ENCODE peak calls at places on chromosomes 2 and 18, in ten cellular contexts. Q is endothelial cell, H is IMR-90, F is astrocyte of the cerebellum, Z is transverse colon, N is HFFc6, P is hepatocyte, G is pancreas, K is HCT116, C is right atrium auricular region. B is an unnamed sample.

GRCh38 chr2:206584323-206585116 is 57.8 kb upstream of the FAM237A start:
- DNase-seq in F (no peak), K (no peak), C (no peak), H (no peak), P (peak; percentile 8), N (no peak), G (no peak), Z (peak; percentile 8), Q (no peak), B (no peak)

GRCh38 chr18:37533647-37534565 is 31.7 kb downstream of the CELF4 start:
- DNase-seq in H (no peak), Z (no peak), P (no peak), G (no peak), F (no peak), K (no peak), Q (no peak), N (peak; percentile 4), C (no peak), B (no peak)

GRCh38 chr2:25339791-25340339 is 1.9 kb downstream of the DNMT3A start:
- DNase-seq in Z (peak; percentile 69), H (no peak), G (peak; percentile 76), P (peak; percentile 67), K (no peak), F (no peak), N (no peak), C (no peak), Q (no peak), B (no peak)

GRCh38 chr2:161139098-161139987 is 20.9 kb upstream of the TANK start:
- DNase-seq in N (peak; percentile 23), Z (no peak), Q (no peak), K (no peak), H (peak; percentile 74), G (no peak), F (no peak), C (no peak), P (no peak), B (peak; percentile 86)

GRCh38 chr2:101843048-101843447 is 145.5 kb downstream of the MAP4K4 start:
- DNase-seq in C (no peak), P (no peak), K (no peak), N (peak; percentile 44), Q (no peak), H (no peak), G (no peak), F (no peak), Z (no peak), B (peak; percentile 71)

GRCh38 chr18:27695509-27695908 is 481.4 kb downstream of the CDH2 start:
- DNase-seq in N (no peak), H (no peak), F (no peak), Z (no peak), G (no peak), Q (no peak), K (no peak), C (no peak), P (peak; percentile 27), B (no peak)

GRCh38 chr2:157262248-157262647 is 4.7 kb downstream of the GALNT5 start:
- DNase-seq in Q (no peak), P (no peak), G (no peak), K (no peak), N (no peak), F (no peak), C (no peak), H (no peak), Z (no peak), B (no peak)

GRCh38 chr2:159140070-159140774 is 146.3 kb downstream of the WDSUB1 start:
- DNase-seq in Q (no peak), H (peak; percentile 92), G (no peak), C (no peak), P (no peak), Z (no peak), N (peak; percentile 87), K (no peak), F (no peak), B (peak; percentile 79)

GRCh38 chr2:55917117-55917516 is 6.5 kb downstream of the EFEMP1 start:
- DNase-seq in Q (no peak), H (no peak), G (no peak), C (no peak), F (no peak), K (no peak), P (no peak), N (no peak), Z (no peak), B (no peak)

GRCh38 chr2:121102949-121103348 is 182.1 kb downstream of the TFCP2L1 start:
- DNase-seq in F (no peak), K (no peak), G (no peak), P (no peak), C (no peak), N (no peak), Z (no peak), Q (no peak), H (no peak), B (no peak)

GRCh38 chr2:3289164-3289515 is 88.5 kb downstream of the EIPR1 start:
- DNase-seq in N (no peak), H (no peak), P (no peak), Z (no peak), G (no peak), K (no peak), Q (no peak), C (no peak), F (no peak), B (no peak)

GRCh38 chr18:48405108-48405507 is 4.1 kb downstream of the ZBTB7C start:
- DNase-seq in F (no peak), N (peak; percentile 43), G (no peak), Z (no peak), Q (no peak), K (no peak), H (peak; percentile 22), P (no peak), C (no peak), B (peak; percentile 15)

GRCh38 chr2:114754907-114755563 is 312.6 kb downstream of the DPP10 start:
- DNase-seq in Z (no peak), P (no peak), G (no peak), C (no peak), Q (no peak), N (no peak), H (no peak), F (no peak), K (no peak), B (no peak)

GRCh38 chr2:36489296-36489695 is 108.7 kb downstream of the FEZ2 start:
- DNase-seq in F (no peak), G (no peak), K (no peak), N (peak; percentile 83), C (no peak), Z (no peak), P (peak; percentile 60), Q (no peak), H (peak; percentile 78), B (peak; percentile 88)

GRCh38 chr18:62497171-62497783 is 25.5 kb upstream of the ZCCHC2 start:
- DNase-seq in C (no peak), H (no peak), N (no peak), Z (no peak), K (no peak), P (no peak), F (no peak), Q (no peak), G (no peak), B (no peak)

DNA sequence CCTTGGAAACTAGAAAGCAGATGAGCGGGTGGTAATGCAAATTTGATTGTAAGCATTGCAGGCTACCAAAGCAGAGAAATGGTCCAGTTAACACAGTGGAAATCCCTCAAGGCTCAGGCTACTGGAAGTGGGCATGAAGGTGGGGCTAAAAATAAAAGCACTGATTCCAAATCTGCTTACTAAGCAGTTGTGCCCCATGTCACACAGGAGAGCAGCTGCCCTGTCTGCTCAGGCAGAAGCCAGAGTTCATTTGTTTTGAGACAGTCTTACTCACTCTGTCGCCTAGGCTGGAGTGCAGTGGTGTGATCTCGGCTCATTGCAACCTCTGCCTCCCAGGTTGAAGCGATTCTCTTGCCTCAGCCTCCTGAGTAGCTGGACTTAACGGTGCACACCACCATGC is 42.5 kb upstream of the TSPYL6 start:
- DNase-seq in C (no peak), F (no peak), Q (no peak), N (no peak), Z (no peak), P (no peak), H (no peak), K (no peak), G (no peak), B (no peak)
- TF ChIP-seq CTCF in C (no peak), F (no peak), Q (no peak), N (no peak), Z (no peak), P (no peak), H (no peak), K (no peak), G (no peak), B (no peak)

DNA sequence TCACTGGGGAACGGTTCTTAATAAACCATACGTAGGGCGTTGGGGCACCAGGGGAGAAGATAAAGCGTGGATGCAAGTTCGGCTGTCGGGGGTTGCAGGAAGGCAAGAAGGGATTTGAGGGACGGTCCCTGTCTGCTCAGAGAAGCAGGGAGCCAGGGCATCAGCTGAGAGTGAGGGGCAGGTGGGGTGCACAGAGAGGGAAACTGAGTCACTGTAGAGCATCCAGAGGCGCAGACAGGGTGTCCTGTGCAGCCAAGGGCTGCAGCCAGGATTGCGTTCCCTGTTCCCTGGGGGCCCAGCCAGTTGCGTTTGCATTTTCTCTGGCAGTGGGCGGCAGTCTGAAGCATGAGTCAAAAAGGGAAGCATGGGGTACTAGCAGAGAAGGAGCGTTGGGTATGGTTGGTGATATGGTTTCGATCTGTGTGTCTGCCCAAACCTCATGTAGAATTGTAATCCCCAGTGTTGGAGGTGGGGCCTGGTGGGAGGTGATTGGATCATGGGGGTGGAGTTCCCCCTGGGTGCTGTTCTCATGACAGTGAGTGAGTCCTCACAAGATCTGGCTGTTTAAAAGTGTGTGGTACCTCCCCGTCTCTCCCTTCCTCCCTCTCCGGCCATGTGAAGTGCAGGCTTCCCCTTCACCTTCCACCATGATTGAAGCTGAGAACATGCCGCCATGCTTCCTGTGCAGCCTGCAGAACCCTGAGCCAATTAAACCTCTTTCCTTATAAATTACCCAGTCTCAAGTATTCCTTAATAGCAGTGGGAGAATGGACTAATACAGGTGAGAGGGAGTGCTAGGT is 202.8 kb downstream of the NDUFA10 start:
- DNase-seq in Z (no peak), H (no peak), N (no peak), P (no peak), K (no peak), Q (no peak), G (no peak), F (no peak), C (peak; percentile 44), B (no peak)
- TF ChIP-seq CTCF in Z (no peak), H (no peak), N (no peak), P (no peak), K (no peak), Q (no peak), G (no peak), F (no peak), C (no peak), B (no peak)

GRCh38 chr2:200585730-200586643 is at the start of gene AOX1:
- DNase-seq in K (no peak), G (peak; percentile 87), P (peak; percentile 73), Z (peak; percentile 47), F (no peak), N (peak; percentile 59), C (peak; percentile 87), Q (peak; percentile 29), H (peak; percentile 45), B (peak; percentile 62)
- TF ChIP-seq CTCF in K (no peak), G (no peak), P (peak; percentile 11), Z (no peak), F (peak; percentile 36), N (peak; percentile 54), C (peak; percentile 21), Q (no peak), H (no peak), B (peak; percentile 41)

GRCh38 chr18:54830260-54830659 is 2.0 kb downstream of the RAB27B start:
- DNase-seq in P (no peak), N (no peak), F (no peak), Q (no peak), C (no peak), K (no peak), G (no peak), H (no peak), Z (no peak), B (no peak)

GRCh38 chr18:54835944-54836343 is 7.7 kb downstream of the RAB27B start:
- DNase-seq in K (no peak), Q (no peak), Z (no peak), P (no peak), C (no peak), H (no peak), F (no peak), N (no peak), G (no peak), B (no peak)
- TF ChIP-seq CTCF in K (no peak), Q (no peak), Z (no peak), P (no peak), C (no peak), H (no peak), F (no peak), N (no peak), G (no peak), B (no peak)